ENCODE peak calls at places on chromosomes 16 and 17, in ten cellular contexts. C, A, G, W, O, S, H, I, T and K are unnamed samples.

GRCh38 chr17:50502643-50502990 is 5.6 kb upstream of the MYCBPAP start:
- DNase-seq in C (no peak), A (no peak), G (no peak), W (no peak), O (no peak), S (no peak), H (no peak), I (no peak), T (no peak), K (no peak)

GRCh38 chr16:74438492-74438979 is 17.3 kb upstream of the CLEC18B start:
- DNase-seq in C (no peak), A (no peak), G (no peak), W (no peak), O (no peak), S (no peak), H (no peak), I (no peak), T (no peak), K (no peak)

GRCh38 chr17:17126131-17127110 is 79.7 kb downstream of the PLD6 start:
- DNase-seq in C (no peak), A (no peak), G (no peak), W (no peak), O (no peak), S (no peak), H (no peak), I (no peak), T (no peak), K (no peak)

GRCh38 chr16:16861546-16861945 is 482.6 kb downstream of the NPIPA7 start:
- DNase-seq in C (peak), A (peak), G (peak), W (peak), O (peak), S (peak), H (peak), I (peak), T (peak), K (no peak)

GRCh38 chr17:32626371-32626770 is 139.6 kb downstream of the CDK5R1 start:
- DNase-seq in C (no peak), A (no peak), G (no peak), W (no peak), O (peak), S (no peak), H (no peak), I (no peak), T (no peak), K (no peak)

GRCh38 chr16:49469930-49470451 is 96.4 kb downstream of the C16orf78 start:
- DNase-seq in C (no peak), A (no peak), G (no peak), W (no peak), O (no peak), S (no peak), H (no peak), I (no peak), T (no peak), K (no peak)

GRCh38 chr16:66382966-66383299 is 16.4 kb downstream of the CDH5 start:
- DNase-seq in C (no peak), A (no peak), G (peak), W (peak), O (no peak), S (peak), H (peak), I (peak), T (no peak), K (no peak)

GRCh38 chr16:56916571-56917403 is 15.2 kb upstream of the HERPUD1 start:
- DNase-seq in C (no peak), A (peak), G (no peak), W (no peak), O (no peak), S (no peak), H (no peak), I (no peak), T (peak), K (no peak)

GRCh38 chr16:85579199-85579598 is 33.9 kb upstream of the GSE1 start:
- DNase-seq in C (no peak), A (no peak), G (no peak), W (no peak), O (no peak), S (no peak), H (no peak), I (no peak), T (no peak), K (no peak)

GRCh38 chr17:2025622-2026309 is 632 bp upstream of the RTN4RL1 start:
- DNase-seq in C (no peak), A (peak), G (peak), W (no peak), O (peak), S (peak), H (peak), I (peak), T (no peak), K (no peak)

GRCh38 chr17:60229189-60229802 is 79.5 kb downstream of the CA4 start:
- DNase-seq in C (no peak), A (no peak), G (peak), W (no peak), O (no peak), S (peak), H (peak), I (peak), T (no peak), K (no peak)

GRCh38 chr17:9356488-9356911 is 219.1 kb downstream of the STX8 start:
- DNase-seq in C (peak), A (no peak), G (no peak), W (no peak), O (peak), S (no peak), H (no peak), I (no peak), T (no peak), K (no peak)

GRCh38 chr17:5418858-5419355 is 555 bp downstream of the NUP88 start:
- DNase-seq in C (no peak), A (peak), G (peak), W (peak), O (no peak), S (peak), H (no peak), I (peak), T (peak), K (no peak)